ENCODE peak calls at places on chromosome 18, in five cellular contexts. Y, V, F, J and X are unnamed samples.

GRCh38 chr18:47969851-47970250 is 39.4 kb upstream of the SMAD2 start:
- DNase-seq in Y (no peak), V (no peak), F (no peak), J (no peak), X (no peak)

GRCh38 chr18:12630136-12630535 is 27.8 kb downstream of the SPIRE1 start:
- DNase-seq in Y (no peak), V (no peak), F (no peak), J (peak; percentile 88), X (no peak)

GRCh38 chr18:79875531-79875919 is 75.9 kb downstream of the SLC66A2 start:
- DNase-seq in Y (no peak), V (no peak), F (no peak), J (no peak), X (peak; percentile 47)

GRCh38 chr18:48913723-48914122 is 37.0 kb downstream of the SMAD7 start:
- DNase-seq in Y (no peak), V (no peak), F (no peak), J (no peak), X (no peak)

GRCh38 chr18:45765740-45766139 is 41.8 kb downstream of the SLC14A1 start:
- DNase-seq in Y (no peak), V (no peak), F (no peak), J (no peak), X (no peak)

GRCh38 chr18:70181015-70181414 is 24.5 kb downstream of the RTTN start:
- DNase-seq in Y (peak; percentile 35), V (peak; percentile 25), F (no peak), J (peak; percentile 80), X (no peak)

GRCh38 chr18:46301081-46301480 is 196.9 kb downstream of the HAUS1 start:
- DNase-seq in Y (no peak), V (no peak), F (no peak), J (no peak), X (peak; percentile 51)

GRCh38 chr18:48868468-48869466 is 82.0 kb downstream of the SMAD7 start:
- DNase-seq in Y (no peak), V (no peak), F (peak; percentile 37), J (peak; percentile 34), X (peak; percentile 88)

GRCh38 chr18:75727479-75727878 is 300.0 kb upstream of the SMIM21 start:
- DNase-seq in Y (no peak), V (peak; percentile 8), F (no peak), J (peak; percentile 30), X (no peak)

GRCh38 chr18:24727685-24728084 is 267.2 kb downstream of the HRH4 start:
- DNase-seq in Y (no peak), V (no peak), F (no peak), J (no peak), X (no peak)

GRCh38 chr18:35717182-35717581 is 135.6 kb downstream of the GALNT1 start:
- DNase-seq in Y (no peak), V (no peak), F (no peak), J (no peak), X (no peak)

GRCh38 chr18:58659691-58660090 is 11.6 kb upstream of the MALT1 start:
- DNase-seq in Y (no peak), V (no peak), F (no peak), J (no peak), X (no peak)

GRCh38 chr18:58662118-58662517 is 9.1 kb upstream of the MALT1 start:
- DNase-seq in Y (no peak), V (no peak), F (no peak), J (no peak), X (no peak)

GRCh38 chr18:58657494-58657893 is 13.8 kb upstream of the MALT1 start:
- DNase-seq in Y (no peak), V (no peak), F (no peak), J (no peak), X (no peak)

GRCh38 chr18:58661423-58661822 is 9.8 kb upstream of the MALT1 start:
- DNase-seq in Y (no peak), V (no peak), F (no peak), J (peak; percentile 38), X (no peak)

GRCh38 chr18:58660915-58661314 is 10.3 kb upstream of the MALT1 start:
- DNase-seq in Y (no peak), V (no peak), F (no peak), J (no peak), X (peak; percentile 67)
- H3K4me1 ChIP-seq in Y (no peaks in the 10 kb centered on the region), V (peaks cover 8% of the 10 kb centered on the region), F (no peaks in the 10 kb centered on the region), J (peaks cover 2% of the 10 kb centered on the region), X (peaks cover 18% of the 10 kb centered on the region)

DNA sequence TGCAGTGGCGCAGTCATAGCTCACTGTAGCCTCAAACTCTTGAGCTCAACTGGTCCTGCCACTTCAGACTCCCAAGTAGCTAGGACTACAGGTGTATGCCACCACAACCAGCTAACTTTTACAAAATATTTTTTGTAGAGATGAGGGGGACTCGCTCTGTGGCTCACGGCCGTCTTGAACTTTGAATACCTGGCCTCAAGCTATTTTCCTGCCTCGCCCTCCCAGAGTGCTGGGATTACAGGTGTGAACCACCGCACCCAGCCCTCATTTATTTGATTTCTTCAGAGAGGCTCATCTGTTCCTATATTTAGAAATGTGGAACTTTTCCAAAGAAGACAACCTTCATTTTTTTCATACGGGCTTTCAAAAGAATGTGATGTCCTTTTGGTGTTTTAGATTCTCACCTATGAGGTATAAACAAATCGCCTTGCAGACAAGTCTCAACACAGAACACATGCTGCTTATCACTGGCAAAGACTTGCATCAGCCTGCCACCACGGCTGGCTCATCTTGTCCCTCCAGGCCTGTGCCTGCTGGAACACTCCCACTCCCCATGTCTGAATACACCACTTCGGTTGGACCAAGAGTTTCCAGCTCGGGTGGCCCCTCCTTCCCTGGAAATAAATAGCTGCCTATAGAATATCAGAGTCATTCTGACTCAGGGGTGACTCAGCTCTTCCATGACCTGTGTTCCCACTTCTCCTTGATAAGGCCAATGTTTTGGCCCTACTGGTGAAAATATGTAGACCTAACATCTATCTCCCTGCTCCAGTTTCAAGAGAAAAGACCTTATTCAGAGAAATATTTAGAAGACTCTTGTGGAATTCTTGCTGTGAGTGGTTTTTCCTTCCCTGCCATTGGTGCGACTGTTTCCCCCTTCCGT is 202.6 kb downstream of the TGIF1 start:
- DNase-seq in Y (peak; percentile 97), V (peak; percentile 89), F (peak; percentile 80), J (peak; percentile 99), X (no peak)
- TF ChIP-seq POLR2A in Y (no peak), V (peak; percentile 29), F (no peak), J (peak; percentile 94), X (no peak)

DNA sequence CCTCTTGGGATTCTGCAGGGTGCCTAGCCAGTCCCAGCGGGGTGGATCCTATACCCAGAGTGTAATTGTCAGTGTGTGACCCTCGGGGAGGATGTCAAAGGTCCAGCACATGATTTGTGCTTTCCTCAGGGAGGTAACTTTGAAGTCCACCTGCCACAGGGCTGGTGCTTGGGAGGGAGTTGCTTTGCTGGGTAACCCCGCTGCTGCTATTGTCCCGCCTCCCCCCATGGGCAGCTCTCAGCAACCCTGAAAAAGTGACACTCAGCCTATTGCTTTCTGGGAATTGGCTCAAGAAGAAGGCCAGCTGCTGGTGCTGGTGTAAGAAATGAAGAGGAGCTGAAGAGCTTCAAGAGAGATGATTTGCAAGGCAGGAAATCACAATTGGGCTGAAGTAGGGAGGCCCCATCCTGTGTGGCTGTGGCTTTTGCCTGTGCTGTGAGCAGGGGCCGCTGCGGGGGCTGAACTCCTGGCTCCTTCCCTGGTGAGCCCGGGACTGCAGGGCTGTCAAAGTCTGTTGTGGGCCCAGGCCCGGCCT is 36.4 kb downstream of the EMILIN2 start:
- DNase-seq in Y (no peak), V (no peak), F (no peak), J (no peak), X (peak; percentile 84)
- H3K4me1 ChIP-seq in Y (peaks cover 6% of the 10 kb centered on the region), V (no peaks in the 10 kb centered on the region), F (no peaks in the 10 kb centered on the region), J (peaks cover 12% of the 10 kb centered on the region), X (peaks cover 41% of the 10 kb centered on the region)

GRCh38 chr18:23226930-23227728 is 91.8 kb downstream of the CABLES1 start:
- DNase-seq in Y (peak; percentile 96), V (no peak), F (no peak), J (peak; percentile 94), X (no peak)

GRCh38 chr18:23226386-23226785 is 91.1 kb downstream of the CABLES1 start:
- DNase-seq in Y (peak; percentile 91), V (no peak), F (no peak), J (peak; percentile 61), X (no peak)

GRCh38 chr18:23227729-23228075 is 92.4 kb downstream of the CABLES1 start:
- DNase-seq in Y (no peak), V (no peak), F (peak; percentile 37), J (no peak), X (no peak)

GRCh38 chr18:23229472-23229871 is 94.2 kb downstream of the CABLES1 start:
- DNase-seq in Y (no peak), V (no peak), F (no peak), J (peak; percentile 50), X (no peak)

DNA sequence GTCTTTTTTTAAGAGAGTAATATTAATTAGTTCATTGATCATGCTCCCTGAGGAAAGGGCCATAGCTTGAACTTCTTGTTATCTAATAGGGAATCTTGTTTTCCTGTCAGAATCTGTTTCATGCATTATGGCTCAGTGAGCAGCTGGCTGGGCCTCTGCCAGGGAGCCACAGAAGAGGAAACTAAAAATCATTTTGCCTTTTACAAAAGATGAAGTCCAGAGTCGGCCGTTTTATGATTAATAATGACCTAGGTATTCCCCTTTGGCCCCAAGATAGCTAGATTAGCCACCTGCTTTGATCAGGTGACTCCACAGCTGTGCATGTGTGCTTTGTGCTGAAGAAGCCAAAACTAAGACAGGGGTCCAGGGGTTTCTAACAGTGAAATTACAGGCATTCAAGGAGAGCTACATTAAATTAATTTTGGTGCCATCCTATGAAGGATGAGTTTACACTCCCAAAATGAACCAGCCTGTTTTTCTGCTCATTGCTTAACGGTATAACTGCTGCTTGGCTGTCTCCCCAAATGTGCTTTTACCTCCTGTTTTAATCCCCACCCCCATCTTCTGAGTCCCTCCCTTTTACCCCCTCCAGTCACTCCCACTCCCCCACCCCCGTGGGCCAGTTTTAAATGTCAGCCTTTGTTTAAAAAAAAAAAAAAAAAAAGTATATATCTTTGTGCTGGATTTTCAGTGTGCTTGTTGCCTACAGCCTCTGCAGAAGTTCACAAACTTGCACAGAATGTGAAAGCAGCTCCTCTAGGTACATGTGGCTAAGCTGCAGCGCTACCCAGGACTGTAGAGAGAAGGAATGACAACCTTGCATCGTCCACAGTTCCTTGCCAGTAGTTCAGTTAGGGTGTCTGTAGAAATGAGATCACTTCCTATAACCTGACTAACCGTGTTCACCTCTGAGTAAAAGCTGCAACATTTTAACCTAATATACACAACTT is 93.1 kb downstream of the CABLES1 start:
- DNase-seq in Y (peak; percentile 65), V (no peak), F (no peak), J (peak; percentile 75), X (no peak)
- TF ChIP-seq POLR2A in Y (no peak), V (no peak), F (no peak), J (no peak), X (no peak)

GRCh38 chr18:68455229-68455603 is 259.7 kb downstream of the TMX3 start:
- DNase-seq in Y (no peak), V (no peak), F (no peak), J (no peak), X (no peak)
- H3K4me1 ChIP-seq in Y (no peaks in the 10 kb centered on the region), V (no peaks in the 10 kb centered on the region), F (no peaks in the 10 kb centered on the region), J (peaks cover 8% of the 10 kb centered on the region), X (no peaks in the 10 kb centered on the region)